ENCODE peak calls at places on chromosomes 5 and 9, in seven cellular contexts. U is H1, P is SK-N-SH, R is K562, Q is HCT116, K is GM12878, A is HepG2. I is an unnamed sample.
A peak's percentile ranks its signal among the peaks of the same experiment; 100 is the strongest.

GRCh38 chr5:139808481-139809330 is 13.1 kb downstream of the PSD2 start:
- DNase-seq in U (peak; percentile 88), P (no peak), R (peak; percentile 64), Q (no peak), K (no peak), A (no peak), I (peak; percentile 13)

GRCh38 chr9:126514037-126514821 is 99.5 kb upstream of the LMX1B start:
- DNase-seq in U (peak; percentile 96), P (peak; percentile 92), R (peak; percentile 93), Q (peak; percentile 15), K (no peak), A (no peak), I (peak; percentile 53)

GRCh38 chr9:78291240-78291915 is 5.5 kb upstream of the PSAT1 start:
- DNase-seq in U (no peak), P (no peak), R (no peak), Q (no peak), K (no peak), A (no peak), I (peak; percentile 47)

GRCh38 chr5:29089591-29090141 is 2051.3 kb upstream of the CDH9 start:
- DNase-seq in U (no peak), P (no peak), R (no peak), Q (no peak), K (no peak), A (no peak), I (no peak)

GRCh38 chr5:59067976-59068651 is 485.2 kb downstream of the RAB3C start:
- DNase-seq in U (no peak), P (no peak), R (no peak), Q (no peak), K (no peak), A (no peak), I (no peak)

GRCh38 chr9:684950-685340 is 156.6 kb upstream of the DMRT1 start:
- DNase-seq in U (no peak), P (no peak), R (no peak), Q (no peak), K (no peak), A (peak; percentile 59), I (peak; percentile 89)

GRCh38 chr9:138074516-138074915 is 196.9 kb downstream of the CACNA1B start:
- DNase-seq in U (peak; percentile 30), P (peak; percentile 7), R (no peak), Q (no peak), K (no peak), A (no peak), I (no peak)

GRCh38 chr5:172117977-172118701 is 69.9 kb downstream of the STK10 start:
- DNase-seq in U (no peak), P (no peak), R (no peak), Q (no peak), K (no peak), A (no peak), I (no peak)

GRCh38 chr5:175444060-175444904 is at the start of gene DRD1:
- DNase-seq in U (peak; percentile 95), P (peak; percentile 84), R (peak; percentile 59), Q (no peak), K (no peak), A (no peak), I (peak; percentile 20)

GRCh38 chr5:163915481-163915961 is 410.1 kb downstream of the MAT2B start:
- DNase-seq in U (no peak), P (no peak), R (no peak), Q (no peak), K (peak; percentile 62), A (peak; percentile 27), I (no peak)

GRCh38 chr9:33159760-33160127 is 7.4 kb downstream of the B4GALT1 start:
- DNase-seq in U (no peak), P (peak; percentile 43), R (no peak), Q (no peak), K (no peak), A (no peak), I (peak; percentile 73)

GRCh38 chr9:4741365-4742031 is 496 bp upstream of the AK3 start:
- DNase-seq in U (peak; percentile 79), P (no peak), R (peak; percentile 20), Q (no peak), K (no peak), A (peak; percentile 37), I (peak; percentile 27)

DNA sequence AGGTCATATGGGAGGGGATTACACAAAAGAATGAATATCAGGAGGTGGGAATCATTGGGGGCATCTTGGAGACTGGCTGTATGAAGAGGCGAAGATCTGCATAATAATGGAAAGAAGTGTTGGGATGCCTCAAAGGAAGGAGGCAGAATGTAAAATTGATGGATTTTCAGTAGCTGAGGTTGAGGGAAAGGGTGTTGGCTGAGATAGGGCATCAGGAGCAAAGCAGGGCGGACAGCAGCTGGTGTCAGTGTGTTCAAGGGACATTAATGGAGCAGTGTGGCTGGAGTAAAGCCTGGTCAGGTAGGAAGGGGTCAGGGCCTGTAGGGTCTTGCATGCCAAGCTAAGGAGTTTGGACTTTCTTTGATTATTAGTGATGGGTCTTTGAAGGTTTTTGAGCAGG is 65.2 kb upstream of the TNFAIP8 start:
- DNase-seq in U (no peak), P (no peak), R (no peak), Q (no peak), K (no peak), A (no peak), I (no peak)
- H3K4me1 ChIP-seq in U (peaks cover 7% of the 10 kb centered on the region), P (peaks cover 10% of the 10 kb centered on the region), R (peaks cover 9% of the 10 kb centered on the region), Q (no peaks in the 10 kb centered on the region), K (peaks cover 45% of the 10 kb centered on the region), A (peaks cover 6% of the 10 kb centered on the region), I (peaks cover 8% of the 10 kb centered on the region)

GRCh38 chr5:83817591-83817990 is 96.9 kb upstream of the HAPLN1 start:
- DNase-seq in U (no peak), P (no peak), R (no peak), Q (no peak), K (no peak), A (no peak), I (no peak)
- TF ChIP-seq MAX in U (no peak), P (no peak), R (no peak), Q (no peak), K (no peak), A (no peak), I (no peak)

DNA sequence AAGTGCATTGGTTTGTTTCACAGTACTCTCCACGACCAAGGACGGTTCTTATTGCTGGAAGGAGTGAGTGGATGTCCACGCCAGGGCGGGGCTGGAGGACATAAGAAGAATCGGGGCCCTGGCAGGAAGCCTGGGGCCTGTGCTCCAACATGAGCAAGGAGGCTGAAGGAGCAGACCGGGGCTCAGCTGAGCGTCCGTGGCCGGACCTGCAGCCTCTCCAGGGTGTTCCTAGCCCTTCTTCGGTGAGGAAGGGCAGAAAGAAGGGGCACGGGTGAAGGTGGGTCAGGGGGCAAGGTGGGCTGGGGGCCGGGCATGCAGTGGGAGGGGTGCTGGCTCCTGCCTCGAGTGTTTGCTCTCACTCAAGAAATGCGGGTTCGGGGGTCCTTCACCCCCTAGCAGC is 18.1 kb downstream of the FAM78A start:
- DNase-seq in U (no peak), P (no peak), R (peak; percentile 49), Q (no peak), K (no peak), A (no peak), I (no peak)
- H3K9ac ChIP-seq in U (no peak overlapping the region), P (no peak overlapping the region), R (peak overlapping the region; percentile 52), Q (no peak overlapping the region), K (no peak overlapping the region), A (no peak overlapping the region), I (no peak overlapping the region)

DNA sequence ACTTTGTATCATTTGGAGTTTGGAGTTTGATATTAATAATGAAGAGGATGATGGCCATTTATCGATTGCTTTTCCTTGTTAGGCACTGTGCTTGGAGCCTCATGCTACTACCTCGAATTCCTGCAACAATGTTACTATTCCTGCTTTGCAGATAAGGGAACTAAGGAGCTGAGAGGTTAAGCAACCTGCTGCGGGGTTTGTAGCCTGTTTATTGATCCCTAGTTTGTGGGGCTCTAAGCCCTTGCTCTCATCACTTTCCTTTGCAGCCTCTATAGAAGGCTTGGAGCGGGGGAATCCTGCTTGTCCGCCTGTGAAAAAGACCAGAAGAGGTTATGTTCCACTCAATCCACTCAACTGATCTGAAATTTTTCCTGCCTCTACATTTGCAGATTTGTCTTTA is 15.8 kb downstream of the ARHGEF28 start:
- DNase-seq in U (no peak), P (no peak), R (no peak), Q (no peak), K (no peak), A (no peak), I (no peak)
- H3K4me1 ChIP-seq in U (peaks cover 9% of the 10 kb centered on the region), P (peaks cover 32% of the 10 kb centered on the region), R (no peaks in the 10 kb centered on the region), Q (peaks cover 6% of the 10 kb centered on the region), K (no peaks in the 10 kb centered on the region), A (peaks cover 50% of the 10 kb centered on the region), I (peaks cover 71% of the 10 kb centered on the region)

GRCh38 chr5:149203896-149204544 is 62.7 kb downstream of the ABLIM3 start:
- DNase-seq in U (no peak), P (no peak), R (no peak), Q (no peak), K (no peak), A (no peak), I (no peak)
- TF ChIP-seq MAX in U (no peak), P (no peak), R (no peak), Q (no peak), K (no peak), A (no peak), I (no peak)

GRCh38 chr9:133734600-133735414 is 3.3 kb downstream of the SARDH start:
- DNase-seq in U (no peak), P (no peak), R (no peak), Q (no peak), K (no peak), A (no peak), I (no peak)
- H3K9ac ChIP-seq in U (no peak overlapping the region), P (no peak overlapping the region), R (no peak overlapping the region), Q (no peak overlapping the region), K (no peak overlapping the region), A (no peak overlapping the region), I (no peak overlapping the region)

GRCh38 chr5:181164076-181164952 is 16.9 kb downstream of the OR2V2 start:
- DNase-seq in U (peak; percentile 63), P (no peak), R (no peak), Q (no peak), K (no peak), A (no peak), I (no peak)

GRCh38 chr5:181161534-181162175 is 14.3 kb downstream of the OR2V2 start:
- DNase-seq in U (no peak), P (no peak), R (peak; percentile 54), Q (no peak), K (no peak), A (no peak), I (no peak)

GRCh38 chr5:181160144-181160754 is 12.9 kb downstream of the OR2V2 start:
- DNase-seq in U (peak; percentile 80), P (peak; percentile 86), R (peak; percentile 91), Q (no peak), K (no peak), A (no peak), I (no peak)

GRCh38 chr5:181166812-181167733 is 19.7 kb downstream of the OR2V2 start:
- DNase-seq in U (no peak), P (no peak), R (no peak), Q (no peak), K (no peak), A (no peak), I (no peak)

DNA sequence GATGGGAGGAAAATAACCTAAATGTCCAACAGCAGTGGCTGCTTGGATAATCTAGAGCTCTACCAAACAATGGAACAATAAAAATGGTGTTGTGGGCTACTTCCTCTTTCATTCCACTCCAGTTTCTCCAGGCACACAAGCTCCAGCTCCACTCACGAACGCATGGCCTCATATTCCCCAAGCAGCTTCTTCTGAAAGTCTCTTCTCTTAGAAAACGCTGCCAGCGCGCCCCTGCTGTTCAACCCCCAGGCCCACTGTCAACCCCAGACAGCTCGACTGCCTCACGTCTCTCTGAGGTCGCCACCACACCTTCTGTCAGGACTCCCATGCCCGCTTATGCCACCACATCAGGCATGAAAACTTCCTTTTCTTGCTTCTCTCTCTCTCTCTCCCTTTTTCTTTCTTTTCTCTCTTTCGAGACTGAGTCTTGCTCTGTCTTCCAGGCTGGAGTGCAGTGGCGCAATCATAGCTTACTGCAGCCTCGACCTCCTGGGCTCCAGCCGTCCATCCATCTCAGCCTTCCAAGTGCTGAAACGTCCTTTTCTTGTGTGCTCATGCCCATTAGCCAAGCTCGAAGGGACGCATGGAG is 16.2 kb downstream of the OR2V2 start:
- DNase-seq in U (peak; percentile 61), P (no peak), R (peak; percentile 64), Q (no peak), K (no peak), A (no peak), I (no peak)
- H3K4me1 ChIP-seq in U (peaks cover 4% of the 10 kb centered on the region), P (no peaks in the 10 kb centered on the region), R (peaks cover 43% of the 10 kb centered on the region), Q (peaks cover 17% of the 10 kb centered on the region), K (peaks cover 34% of the 10 kb centered on the region), A (peaks cover 44% of the 10 kb centered on the region), I (peaks cover 12% of the 10 kb centered on the region)

I was measured in endothelial cell of umbilical vein.